ENCODE peak calls at places on chromosomes 2 and 18, in six cellular contexts. K is A549, M is ovary, U is SK-N-SH, S is tibial nerve, G is sigmoid colon. L is an unnamed sample.

GRCh38 chr18:23314672-23315071 is 138.4 kb upstream of the RIOK3 start:
- DNase-seq in K (no peak), M (no peak), U (no peak), S (no peak), G (no peak), L (no peak)

GRCh38 chr2:40281021-40281940 is 170.6 kb downstream of the SLC8A1 start:
- DNase-seq in K (no peak), G (peak), S (no peak), M (no peak), U (no peak), L (no peak)

GRCh38 chr2:31937741-31938140 is 73.1 kb downstream of the MEMO1 start:
- DNase-seq in G (no peak), S (no peak), M (no peak), K (no peak), U (no peak), L (no peak)

GRCh38 chr2:5696351-5696740 is 4.2 kb downstream of the SOX11 start:
- DNase-seq in S (no peak), G (no peak), K (no peak), U (peak), M (no peak), L (no peak)

GRCh38 chr2:183204397-183204796 is 80.2 kb downstream of the NUP35 start:
- DNase-seq in K (no peak), U (no peak), S (no peak), M (no peak), G (no peak), L (no peak)

GRCh38 chr2:56224316-56224715 is 40.5 kb downstream of the CCDC85A start:
- DNase-seq in K (no peak), U (no peak), S (no peak), M (no peak), G (no peak), L (no peak)

GRCh38 chr2:79040967-79041582 is 15.6 kb downstream of the REG3G start:
- DNase-seq in S (no peak), U (peak), M (no peak), G (no peak), K (peak), L (no peak)

GRCh38 chr2:100655446-100655845 is 92.7 kb downstream of the PDCL3 start:
- DNase-seq in S (no peak), K (no peak), G (no peak), U (no peak), M (no peak), L (no peak)

GRCh38 chr2:233033672-233034071 is 1.2 kb downstream of the NEU2 start:
- DNase-seq in G (no peak), U (no peak), S (no peak), K (no peak), M (no peak), L (no peak)

GRCh38 chr2:223416826-223417610 is 185.1 kb downstream of the SCG2 start:
- DNase-seq in G (no peak), M (no peak), S (no peak), K (no peak), U (no peak), L (no peak)

GRCh38 chr2:28578768-28579167 is 82.9 kb downstream of the PLB1 start:
- DNase-seq in M (no peak), U (no peak), G (peak), S (no peak), K (no peak), L (no peak)
- TF ChIP-seq EP300 in M (no peak), U (no peak), G (no peak), S (no peak), K (no peak), L (no peak)

GRCh38 chr2:63983986-63984605 is 35.1 kb downstream of the VPS54 start:
- DNase-seq in K (peak), G (no peak), S (no peak), U (peak), M (no peak), L (no peak)
- TF ChIP-seq EP300 in K (no peak), G (no peak), S (no peak), U (peak), M (no peak), L (no peak)

DNA sequence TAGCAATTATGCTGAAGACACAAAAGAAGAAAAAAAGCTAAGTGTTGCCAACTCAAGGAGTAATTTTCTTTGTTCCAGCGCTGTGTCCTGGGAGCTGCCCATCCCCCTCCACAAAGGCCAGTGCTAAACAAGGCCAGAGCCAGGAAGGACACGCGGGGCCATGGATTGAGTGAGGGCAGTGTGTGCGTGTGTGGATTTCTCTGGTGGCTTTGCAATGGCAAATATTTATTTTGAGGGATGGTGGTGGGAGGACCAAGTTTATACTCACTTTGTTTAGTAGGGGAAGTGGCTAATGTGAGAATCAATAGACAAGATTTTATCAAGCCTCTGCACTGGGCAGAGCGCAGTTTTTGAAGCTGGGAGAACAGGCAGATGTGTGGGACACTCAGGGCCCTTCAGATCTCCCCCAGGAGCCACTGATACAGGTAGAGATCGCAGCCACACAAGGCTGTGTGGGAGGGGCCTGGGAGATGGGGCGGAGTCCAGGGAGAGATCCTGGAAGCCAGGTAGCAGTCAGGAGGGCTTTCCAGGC is 11.4 kb downstream of the AGAP1 start:
- DNase-seq in U (peak), G (no peak), M (peak), K (no peak), S (no peak), L (no peak)
- TF ChIP-seq EP300 in U (no peak), G (no peak), M (no peak), K (no peak), S (no peak), L (no peak)

DNA sequence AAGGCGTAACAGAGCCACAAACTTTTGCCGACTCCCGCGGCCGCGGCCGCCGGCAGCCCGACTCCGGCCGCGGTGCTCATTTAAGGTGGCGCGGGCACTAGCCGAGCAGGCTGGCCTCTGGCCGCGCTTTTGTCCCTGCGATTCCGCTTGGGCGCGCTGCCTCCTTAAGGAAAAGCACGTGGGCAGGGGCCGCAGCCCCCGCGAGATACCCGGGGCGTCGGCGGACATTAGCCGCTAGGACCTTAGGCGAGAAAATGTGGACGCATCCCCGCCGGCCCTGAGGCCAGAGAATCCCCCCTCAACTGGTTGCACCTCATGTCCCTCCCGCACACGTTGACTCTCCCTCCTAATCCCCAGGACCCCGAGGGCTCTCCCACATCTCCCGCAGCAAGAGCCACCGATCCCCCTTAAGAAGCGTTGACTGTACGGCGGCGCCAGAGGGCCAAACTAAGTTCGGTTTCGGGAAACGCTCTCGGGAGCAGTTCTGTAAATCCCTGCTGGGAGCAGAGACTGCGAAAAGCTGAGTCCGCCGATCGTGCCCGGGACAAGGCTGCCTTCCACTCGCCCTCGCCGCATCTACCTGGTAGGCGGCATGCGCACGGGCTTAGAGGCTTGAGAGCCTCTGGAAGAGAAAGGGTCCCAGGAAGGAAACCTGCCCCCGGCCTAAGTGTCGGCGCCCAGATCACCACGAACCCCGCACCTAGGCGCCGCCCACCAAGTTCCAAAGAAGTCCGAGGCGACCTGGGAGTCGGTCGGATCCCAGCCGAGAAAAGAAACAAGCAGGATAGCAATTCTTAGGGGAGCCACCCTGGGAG is 1.8 kb upstream of the SATB2 start:
- DNase-seq in M (peak), K (peak), U (peak), S (peak), G (peak), L (peak)
- TF ChIP-seq EP300 in M (no peak), K (no peak), U (no peak), S (no peak), G (no peak), L (no peak)

GRCh38 chr18:48950536-48951447 is at the start of gene SMAD7:
- DNase-seq in M (peak), K (no peak), G (no peak), S (peak), U (peak), L (no peak)

GRCh38 chr18:48952287-48953095 is 1.7 kb upstream of the SMAD7 start:
- DNase-seq in K (peak), G (peak), S (peak), M (peak), U (peak), L (peak)

GRCh38 chr18:48949606-48950535 is 894 bp downstream of the SMAD7 start:
- DNase-seq in S (no peak), K (peak), U (peak), G (no peak), M (peak), L (no peak)

GRCh38 chr18:48953096-48953706 is 2.4 kb upstream of the SMAD7 start:
- DNase-seq in S (no peak), K (no peak), U (no peak), G (no peak), M (no peak), L (no peak)

GRCh38 chr18:48951448-48952286 is 902 bp upstream of the SMAD7 start:
- DNase-seq in S (peak), M (peak), U (peak), G (peak), K (peak), L (peak)
- TF ChIP-seq EP300 in S (no peak), M (no peak), U (peak), G (no peak), K (no peak), L (no peak)

GRCh38 chr2:168848220-168848619 is 42.0 kb downstream of the SPC25 start:
- DNase-seq in S (no peak), G (no peak), U (peak), M (no peak), K (no peak), L (no peak)
- TF ChIP-seq EP300 in S (no peak), G (no peak), U (no peak), M (no peak), K (no peak), L (no peak)

GRCh38 chr2:202049840-202050239 is 16.2 kb downstream of the FZD7 start:
- DNase-seq in K (no peak), M (no peak), U (no peak), G (no peak), S (no peak), L (no peak)
- TF ChIP-seq EP300 in K (no peak), M (no peak), U (no peak), G (no peak), S (no peak), L (no peak)

GRCh38 chr2:85433511-85434089 is 15.1 kb downstream of the SH2D6 start:
- DNase-seq in G (peak), M (peak), S (peak), U (peak), K (peak), L (peak)
- TF ChIP-seq EP300 in G (no peak), M (no peak), S (no peak), U (no peak), K (no peak), L (no peak)

GRCh38 chr2:44543773-44544725 is 182.3 kb downstream of the CAMKMT start:
- DNase-seq in K (peak), M (no peak), S (no peak), G (no peak), U (peak), L (no peak)
- TF ChIP-seq EP300 in K (no peak), M (no peak), S (no peak), G (no peak), U (no peak), L (no peak)

GRCh38 chr18:650428-650858 is 7.0 kb upstream of the TYMS start:
- DNase-seq in K (no peak), G (no peak), S (no peak), M (no peak), U (no peak), L (no peak)
- TF ChIP-seq EP300 in K (no peak), G (no peak), S (no peak), M (no peak), U (no peak), L (no peak)

L was measured in suprapubic skin.